ENCODE peak calls at places on chromosomes 16 and 17, in seven cellular contexts. One of them, this sample, is unnamed.

GRCh38 chr16:57801856-57802634 is at the start of gene KIFC3:
- DNase-seq in T-helper 2 cell: peak
- DNase-seq in hypothalamus: peak
- DNase-seq in activated naive CD8-positive, alpha-beta T cell treated with anti-CD3 and anti-CD28 coated beads, Interleukin-2, amount 50 U/mL, for 24 hours: peak
- DNase-seq in H1: no peak
- DNase-seq in suprapubic skin: peak
- DNase-seq in activated CD4-positive, alpha-beta T cell treated with anti-CD3 and anti-CD28 coated beads, Interleukin-2, amount 50 U/mL, for 1 hour: peak
- DNase-seq in this sample: peak

GRCh38 chr17:66397486-66397885 is 95.1 kb downstream of the PRKCA start:
- DNase-seq in T-helper 2 cell: no peak
- DNase-seq in hypothalamus: no peak
- DNase-seq in activated naive CD8-positive, alpha-beta T cell treated with anti-CD3 and anti-CD28 coated beads, Interleukin-2, amount 50 U/mL, for 24 hours: peak
- DNase-seq in H1: no peak
- DNase-seq in suprapubic skin: no peak
- DNase-seq in activated CD4-positive, alpha-beta T cell treated with anti-CD3 and anti-CD28 coated beads, Interleukin-2, amount 50 U/mL, for 1 hour: no peak
- DNase-seq in this sample: no peak

GRCh38 chr16:57803413-57803990 is 1.2 kb upstream of the KIFC3 start:
- DNase-seq in T-helper 2 cell: no peak
- DNase-seq in hypothalamus: no peak
- DNase-seq in activated naive CD8-positive, alpha-beta T cell treated with anti-CD3 and anti-CD28 coated beads, Interleukin-2, amount 50 U/mL, for 24 hours: no peak
- DNase-seq in H1: no peak
- DNase-seq in suprapubic skin: no peak
- DNase-seq in activated CD4-positive, alpha-beta T cell treated with anti-CD3 and anti-CD28 coated beads, Interleukin-2, amount 50 U/mL, for 1 hour: no peak
- DNase-seq in this sample: no peak

GRCh38 chr16:2466667-2467300 is 4.3 kb upstream of the NTN3 start:
- DNase-seq in T-helper 2 cell: no peak
- DNase-seq in hypothalamus: no peak
- DNase-seq in activated naive CD8-positive, alpha-beta T cell treated with anti-CD3 and anti-CD28 coated beads, Interleukin-2, amount 50 U/mL, for 24 hours: no peak
- DNase-seq in H1: no peak
- DNase-seq in suprapubic skin: no peak
- DNase-seq in activated CD4-positive, alpha-beta T cell treated with anti-CD3 and anti-CD28 coated beads, Interleukin-2, amount 50 U/mL, for 1 hour: no peak
- DNase-seq in this sample: no peak

GRCh38 chr16:2535644-2536021 is 2.2 kb upstream of the PDPK1 start:
- DNase-seq in T-helper 2 cell: no peak
- DNase-seq in hypothalamus: no peak
- DNase-seq in activated naive CD8-positive, alpha-beta T cell treated with anti-CD3 and anti-CD28 coated beads, Interleukin-2, amount 50 U/mL, for 24 hours: no peak
- DNase-seq in H1: no peak
- DNase-seq in suprapubic skin: no peak
- DNase-seq in activated CD4-positive, alpha-beta T cell treated with anti-CD3 and anti-CD28 coated beads, Interleukin-2, amount 50 U/mL, for 1 hour: no peak
- DNase-seq in this sample: peak

GRCh38 chr17:79830763-79831366 is 8.4 kb downstream of the CBX4 start:
- DNase-seq in T-helper 2 cell: no peak
- DNase-seq in hypothalamus: no peak
- DNase-seq in activated naive CD8-positive, alpha-beta T cell treated with anti-CD3 and anti-CD28 coated beads, Interleukin-2, amount 50 U/mL, for 24 hours: no peak
- DNase-seq in H1: no peak
- DNase-seq in suprapubic skin: no peak
- DNase-seq in activated CD4-positive, alpha-beta T cell treated with anti-CD3 and anti-CD28 coated beads, Interleukin-2, amount 50 U/mL, for 1 hour: no peak
- DNase-seq in this sample: no peak

GRCh38 chr17:57480438-57481196 is 224.3 kb downstream of the MSI2 start:
- DNase-seq in T-helper 2 cell: no peak
- DNase-seq in hypothalamus: no peak
- DNase-seq in activated naive CD8-positive, alpha-beta T cell treated with anti-CD3 and anti-CD28 coated beads, Interleukin-2, amount 50 U/mL, for 24 hours: no peak
- DNase-seq in H1: no peak
- DNase-seq in suprapubic skin: no peak
- DNase-seq in activated CD4-positive, alpha-beta T cell treated with anti-CD3 and anti-CD28 coated beads, Interleukin-2, amount 50 U/mL, for 1 hour: no peak
- DNase-seq in this sample: no peak

GRCh38 chr17:40303009-40303657 is 5.8 kb upstream of the RARA start:
- DNase-seq in T-helper 2 cell: peak
- DNase-seq in hypothalamus: no peak
- DNase-seq in activated naive CD8-positive, alpha-beta T cell treated with anti-CD3 and anti-CD28 coated beads, Interleukin-2, amount 50 U/mL, for 24 hours: no peak
- DNase-seq in H1: no peak
- DNase-seq in suprapubic skin: peak
- DNase-seq in activated CD4-positive, alpha-beta T cell treated with anti-CD3 and anti-CD28 coated beads, Interleukin-2, amount 50 U/mL, for 1 hour: peak
- DNase-seq in this sample: peak

GRCh38 chr16:21222495-21223337 is 10.8 kb upstream of the ANKS4B start:
- DNase-seq in T-helper 2 cell: no peak
- DNase-seq in hypothalamus: no peak
- DNase-seq in activated naive CD8-positive, alpha-beta T cell treated with anti-CD3 and anti-CD28 coated beads, Interleukin-2, amount 50 U/mL, for 24 hours: no peak
- DNase-seq in H1: no peak
- DNase-seq in suprapubic skin: no peak
- DNase-seq in activated CD4-positive, alpha-beta T cell treated with anti-CD3 and anti-CD28 coated beads, Interleukin-2, amount 50 U/mL, for 1 hour: no peak
- DNase-seq in this sample: no peak

GRCh38 chr17:354651-355556 is 2.3 kb upstream of the RPH3AL start:
- DNase-seq in T-helper 2 cell: no peak
- DNase-seq in hypothalamus: no peak
- DNase-seq in activated naive CD8-positive, alpha-beta T cell treated with anti-CD3 and anti-CD28 coated beads, Interleukin-2, amount 50 U/mL, for 24 hours: no peak
- DNase-seq in H1: no peak
- DNase-seq in suprapubic skin: no peak
- DNase-seq in activated CD4-positive, alpha-beta T cell treated with anti-CD3 and anti-CD28 coated beads, Interleukin-2, amount 50 U/mL, for 1 hour: no peak
- DNase-seq in this sample: no peak

GRCh38 chr16:82755570-82756282 is 129.0 kb downstream of the CDH13 start:
- DNase-seq in T-helper 2 cell: no peak
- DNase-seq in hypothalamus: no peak
- DNase-seq in activated naive CD8-positive, alpha-beta T cell treated with anti-CD3 and anti-CD28 coated beads, Interleukin-2, amount 50 U/mL, for 24 hours: no peak
- DNase-seq in H1: no peak
- DNase-seq in suprapubic skin: no peak
- DNase-seq in activated CD4-positive, alpha-beta T cell treated with anti-CD3 and anti-CD28 coated beads, Interleukin-2, amount 50 U/mL, for 1 hour: no peak
- DNase-seq in this sample: no peak

GRCh38 chr17:65074778-65075250 is 18.3 kb upstream of the GNA13 start:
- DNase-seq in T-helper 2 cell: no peak
- DNase-seq in hypothalamus: peak
- DNase-seq in activated naive CD8-positive, alpha-beta T cell treated with anti-CD3 and anti-CD28 coated beads, Interleukin-2, amount 50 U/mL, for 24 hours: no peak
- DNase-seq in H1: no peak
- DNase-seq in suprapubic skin: no peak
- DNase-seq in activated CD4-positive, alpha-beta T cell treated with anti-CD3 and anti-CD28 coated beads, Interleukin-2, amount 50 U/mL, for 1 hour: no peak
- DNase-seq in this sample: no peak

GRCh38 chr16:1469693-1470201 is 5.1 kb downstream of the CLCN7 start:
- DNase-seq in T-helper 2 cell: no peak
- DNase-seq in hypothalamus: no peak
- DNase-seq in activated naive CD8-positive, alpha-beta T cell treated with anti-CD3 and anti-CD28 coated beads, Interleukin-2, amount 50 U/mL, for 24 hours: no peak
- DNase-seq in H1: no peak
- DNase-seq in suprapubic skin: no peak
- DNase-seq in activated CD4-positive, alpha-beta T cell treated with anti-CD3 and anti-CD28 coated beads, Interleukin-2, amount 50 U/mL, for 1 hour: no peak
- DNase-seq in this sample: no peak

GRCh38 chr17:55341432-55341831 is 76.7 kb downstream of the HLF start:
- DNase-seq in T-helper 2 cell: no peak
- DNase-seq in hypothalamus: no peak
- DNase-seq in activated naive CD8-positive, alpha-beta T cell treated with anti-CD3 and anti-CD28 coated beads, Interleukin-2, amount 50 U/mL, for 24 hours: no peak
- DNase-seq in H1: no peak
- DNase-seq in suprapubic skin: no peak
- DNase-seq in activated CD4-positive, alpha-beta T cell treated with anti-CD3 and anti-CD28 coated beads, Interleukin-2, amount 50 U/mL, for 1 hour: no peak
- DNase-seq in this sample: no peak

GRCh38 chr16:12494716-12495115 is 309.0 kb downstream of the CPPED1 start:
- DNase-seq in T-helper 2 cell: no peak
- DNase-seq in hypothalamus: no peak
- DNase-seq in activated naive CD8-positive, alpha-beta T cell treated with anti-CD3 and anti-CD28 coated beads, Interleukin-2, amount 50 U/mL, for 24 hours: no peak
- DNase-seq in H1: no peak
- DNase-seq in suprapubic skin: no peak
- DNase-seq in activated CD4-positive, alpha-beta T cell treated with anti-CD3 and anti-CD28 coated beads, Interleukin-2, amount 50 U/mL, for 1 hour: no peak
- DNase-seq in this sample: no peak

GRCh38 chr17:8117980-8118768 is at the start of gene ALOXE3:
- DNase-seq in T-helper 2 cell: no peak
- DNase-seq in hypothalamus: peak
- DNase-seq in activated naive CD8-positive, alpha-beta T cell treated with anti-CD3 and anti-CD28 coated beads, Interleukin-2, amount 50 U/mL, for 24 hours: no peak
- DNase-seq in H1: no peak
- DNase-seq in suprapubic skin: no peak
- DNase-seq in activated CD4-positive, alpha-beta T cell treated with anti-CD3 and anti-CD28 coated beads, Interleukin-2, amount 50 U/mL, for 1 hour: peak
- DNase-seq in this sample: no peak

GRCh38 chr17:42009170-42009569 is 8.1 kb downstream of the DNAJC7 start:
- DNase-seq in T-helper 2 cell: no peak
- DNase-seq in hypothalamus: peak
- DNase-seq in activated naive CD8-positive, alpha-beta T cell treated with anti-CD3 and anti-CD28 coated beads, Interleukin-2, amount 50 U/mL, for 24 hours: no peak
- DNase-seq in H1: no peak
- DNase-seq in suprapubic skin: no peak
- DNase-seq in activated CD4-positive, alpha-beta T cell treated with anti-CD3 and anti-CD28 coated beads, Interleukin-2, amount 50 U/mL, for 1 hour: no peak
- DNase-seq in this sample: no peak

GRCh38 chr17:4858880-4859260 is 25.7 kb downstream of the MINK1 start:
- DNase-seq in T-helper 2 cell: no peak
- DNase-seq in hypothalamus: peak
- DNase-seq in activated naive CD8-positive, alpha-beta T cell treated with anti-CD3 and anti-CD28 coated beads, Interleukin-2, amount 50 U/mL, for 24 hours: no peak
- DNase-seq in H1: no peak
- DNase-seq in suprapubic skin: no peak
- DNase-seq in activated CD4-positive, alpha-beta T cell treated with anti-CD3 and anti-CD28 coated beads, Interleukin-2, amount 50 U/mL, for 1 hour: no peak
- DNase-seq in this sample: no peak

GRCh38 chr17:8012045-8012580 is 9.7 kb downstream of the GUCY2D start:
- DNase-seq in T-helper 2 cell: no peak
- DNase-seq in hypothalamus: no peak
- DNase-seq in activated naive CD8-positive, alpha-beta T cell treated with anti-CD3 and anti-CD28 coated beads, Interleukin-2, amount 50 U/mL, for 24 hours: no peak
- DNase-seq in H1: no peak
- DNase-seq in suprapubic skin: no peak
- DNase-seq in activated CD4-positive, alpha-beta T cell treated with anti-CD3 and anti-CD28 coated beads, Interleukin-2, amount 50 U/mL, for 1 hour: no peak
- DNase-seq in this sample: no peak

GRCh38 chr17:29376667-29377268 is 13.4 kb upstream of the TAOK1 start:
- DNase-seq in T-helper 2 cell: no peak
- DNase-seq in hypothalamus: peak
- DNase-seq in activated naive CD8-positive, alpha-beta T cell treated with anti-CD3 and anti-CD28 coated beads, Interleukin-2, amount 50 U/mL, for 24 hours: no peak
- DNase-seq in H1: no peak
- DNase-seq in suprapubic skin: no peak
- DNase-seq in activated CD4-positive, alpha-beta T cell treated with anti-CD3 and anti-CD28 coated beads, Interleukin-2, amount 50 U/mL, for 1 hour: no peak
- DNase-seq in this sample: no peak

GRCh38 chr17:38885728-38886642 is 16.1 kb downstream of the LASP1 start:
- DNase-seq in T-helper 2 cell: no peak
- DNase-seq in hypothalamus: peak
- DNase-seq in activated naive CD8-positive, alpha-beta T cell treated with anti-CD3 and anti-CD28 coated beads, Interleukin-2, amount 50 U/mL, for 24 hours: no peak
- DNase-seq in H1: no peak
- DNase-seq in suprapubic skin: no peak
- DNase-seq in activated CD4-positive, alpha-beta T cell treated with anti-CD3 and anti-CD28 coated beads, Interleukin-2, amount 50 U/mL, for 1 hour: no peak
- DNase-seq in this sample: no peak

This sample was measured in coronary artery.